ENCODE peak calls at places on chromosomes 1 and 21, in seven cellular contexts. S is NCI-H1417 treated with DMSO at 0.1 percent for 48 hours, F is epithelial cell of prostate, C is ACHN, M is cardiac muscle cell, D is GM06990, J is fibroblast of mammary gland. H is an unnamed sample.

GRCh38 chr1:29453502-29454240 is 217.3 kb downstream of the PTPRU start:
- DNase-seq in C (peak; percentile 38), M (peak; percentile 81), S (no peak), D (no peak), F (peak; percentile 6), J (peak; percentile 53), H (peak; percentile 88)

GRCh38 chr1:53595906-53596305 is 136.7 kb downstream of the DMRTB1 start:
- DNase-seq in J (no peak), C (no peak), M (no peak), F (no peak), S (no peak), D (no peak), H (no peak)

GRCh38 chr1:225962440-225962975 is 21.5 kb upstream of the LEFTY2 start:
- DNase-seq in S (no peak), J (peak; percentile 20), D (peak; percentile 73), F (no peak), M (peak; percentile 33), C (no peak), H (peak; percentile 93)

GRCh38 chr1:198361373-198361772 is 179.1 kb downstream of the ATP6V1G3 start:
- DNase-seq in S (no peak), F (no peak), D (no peak), J (peak; percentile 3), C (no peak), M (peak; percentile 15), H (no peak)

GRCh38 chr1:39735731-39736130 is 3.0 kb upstream of the PPIE start:
- DNase-seq in J (no peak), D (no peak), S (no peak), C (no peak), M (no peak), F (peak; percentile 33), H (no peak)

GRCh38 chr1:172647110-172647564 is 11.8 kb upstream of the FASLG start:
- DNase-seq in D (peak; percentile 29), J (no peak), M (no peak), C (no peak), F (no peak), S (no peak), H (no peak)

GRCh38 chr21:35227774-35228173 is 178.7 kb upstream of the RUNX1 start:
- DNase-seq in D (peak; percentile 68), S (peak; percentile 60), J (no peak), C (no peak), F (no peak), M (no peak), H (no peak)

GRCh38 chr1:165481820-165482532 is 37.0 kb upstream of the RXRG start:
- DNase-seq in F (peak; percentile 70), D (no peak), C (peak; percentile 76), S (no peak), J (peak; percentile 91), M (peak; percentile 89), H (no peak)

GRCh38 chr1:244088161-244088560 is 37.1 kb downstream of the ZBTB18 start:
- DNase-seq in J (no peak), M (no peak), C (no peak), S (no peak), D (no peak), F (no peak), H (no peak)

GRCh38 chr1:240658312-240658975 is 46.5 kb upstream of the GREM2 start:
- DNase-seq in J (peak; percentile 15), M (no peak), D (no peak), S (no peak), C (no peak), F (no peak), H (no peak)

GRCh38 chr1:244413736-244414135 is 38.0 kb downstream of the ADSS2 start:
- DNase-seq in S (no peak), F (no peak), M (no peak), J (peak; percentile 47), D (no peak), C (no peak), H (no peak)

GRCh38 chr21:44455524-44456206 is 355 bp downstream of the LRRC3 start:
- DNase-seq in C (peak; percentile 33), S (no peak), J (peak; percentile 33), M (peak; percentile 40), D (peak; percentile 50), F (no peak), H (peak; percentile 59)

GRCh38 chr1:204130178-204130577 is 21.7 kb downstream of the ETNK2 start:
- DNase-seq in J (no peak), C (peak; percentile 16), S (peak; percentile 32), F (no peak), D (no peak), M (no peak), H (no peak)

GRCh38 chr1:112251766-112252506 is 144.1 kb upstream of the CTTNBP2NL start:
- DNase-seq in F (peak; percentile 48), C (peak; percentile 1), M (peak; percentile 79), D (no peak), S (no peak), J (peak; percentile 58), H (no peak)

GRCh38 chr1:32334864-32335618 is 992 bp downstream of the MARCKSL1 start:
- DNase-seq in C (peak; percentile 41), M (peak; percentile 60), S (no peak), F (no peak), J (no peak), D (peak; percentile 82), H (peak; percentile 80)

GRCh38 chr1:206606867-206607266 is 5.4 kb downstream of the EIF2D start:
- DNase-seq in D (no peak), F (no peak), C (peak; percentile 66), J (peak; percentile 43), S (no peak), M (peak; percentile 31), H (peak; percentile 60)

GRCh38 chr1:47655521-47656300 is 217.9 kb downstream of the FOXD2 start:
- DNase-seq in F (no peak), D (no peak), S (no peak), C (no peak), M (no peak), J (no peak), H (no peak)

H was measured in HEK293T.